ENCODE peak calls at places on chromosomes 1 and 21, in eight cellular contexts. G is mammary epithelial cell, T is right cardiac atrium, O is lung, J is transverse colon, U is OCI-LY7, K is heart right ventricle, N is GM23248. L is an unnamed sample.

GRCh38 chr1:235156745-235157144 is 4.3 kb downstream of the RBM34 start:
- DNase-seq in G (no peak), T (no peak), O (no peak), J (no peak), U (no peak), K (no peak), N (no peak), L (no peak)

GRCh38 chr1:207015791-207016190 is 16.8 kb downstream of the C1orf116 start:
- DNase-seq in G (no peak), T (no peak), O (no peak), J (no peak), U (no peak), K (no peak), N (no peak), L (no peak)

GRCh38 chr1:208907785-208908184 is 663.6 kb upstream of the PLXNA2 start:
- DNase-seq in G (no peak), T (no peak), O (no peak), J (no peak), U (no peak), K (no peak), N (no peak), L (no peak)

GRCh38 chr1:221045842-221046831 is 166.9 kb downstream of the HLX start:
- DNase-seq in G (no peak), T (no peak), O (no peak), J (no peak), U (peak), K (no peak), N (peak), L (no peak)

GRCh38 chr1:22228505-22228911 is 85.6 kb upstream of the WNT4 start:
- DNase-seq in G (peak), T (peak), O (peak), J (no peak), U (no peak), K (no peak), N (no peak), L (no peak)

GRCh38 chr1:19021845-19022244 is 65.4 kb upstream of the IFFO2 start:
- DNase-seq in G (no peak), T (no peak), O (no peak), J (no peak), U (no peak), K (no peak), N (no peak), L (no peak)

GRCh38 chr1:46455951-46456350 is 33.7 kb upstream of the DMBX1 start:
- DNase-seq in G (no peak), T (peak), O (no peak), J (no peak), U (no peak), K (no peak), N (no peak), L (no peak)

GRCh38 chr1:71196685-71197084 is 115.8 kb upstream of the ZRANB2 start:
- DNase-seq in G (peak), T (no peak), O (no peak), J (no peak), U (no peak), K (no peak), N (peak), L (no peak)

GRCh38 chr1:38561110-38561509 is 298.5 kb downstream of the RRAGC start:
- DNase-seq in G (no peak), T (no peak), O (no peak), J (no peak), U (no peak), K (no peak), N (no peak), L (no peak)

GRCh38 chr21:38223893-38224540 is 32.8 kb upstream of the KCNJ15 start:
- DNase-seq in G (peak), T (no peak), O (no peak), J (no peak), U (peak), K (no peak), N (no peak), L (no peak)

GRCh38 chr1:169207825-169208520 is 101.5 kb downstream of the ATP1B1 start:
- DNase-seq in G (no peak), T (no peak), O (no peak), J (no peak), U (no peak), K (no peak), N (peak), L (no peak)

GRCh38 chr1:227370463-227371254 is 52.4 kb upstream of the CDC42BPA start:
- DNase-seq in G (no peak), T (no peak), O (no peak), J (no peak), U (no peak), K (no peak), N (peak), L (no peak)

GRCh38 chr1:22150923-22151322 is 8.0 kb upstream of the WNT4 start:
- DNase-seq in G (no peak), T (no peak), O (no peak), J (no peak), U (no peak), K (no peak), N (no peak), L (no peak)

GRCh38 chr1:214660900-214661299 is 57.9 kb downstream of the CENPF start:
- DNase-seq in G (no peak), T (no peak), O (no peak), J (peak), U (no peak), K (no peak), N (peak), L (peak)

GRCh38 chr1:220527279-220528048 is 472 bp upstream of the MARK1 start:
- DNase-seq in G (peak), T (peak), O (no peak), J (peak), U (no peak), K (peak), N (peak), L (no peak)

GRCh38 chr1:155179107-155180031 is 5.7 kb downstream of the TRIM46 start:
- DNase-seq in G (no peak), T (no peak), O (no peak), J (no peak), U (no peak), K (no peak), N (no peak), L (no peak)

GRCh38 chr1:205597691-205598314 is 34.0 kb downstream of the ELK4 start:
- DNase-seq in G (no peak), T (peak), O (no peak), J (no peak), U (no peak), K (peak), N (no peak), L (no peak)

GRCh38 chr1:246152986-246153431 is 354.1 kb downstream of the SMYD3 start:
- DNase-seq in G (no peak), T (no peak), O (no peak), J (no peak), U (no peak), K (no peak), N (no peak), L (no peak)

DNA sequence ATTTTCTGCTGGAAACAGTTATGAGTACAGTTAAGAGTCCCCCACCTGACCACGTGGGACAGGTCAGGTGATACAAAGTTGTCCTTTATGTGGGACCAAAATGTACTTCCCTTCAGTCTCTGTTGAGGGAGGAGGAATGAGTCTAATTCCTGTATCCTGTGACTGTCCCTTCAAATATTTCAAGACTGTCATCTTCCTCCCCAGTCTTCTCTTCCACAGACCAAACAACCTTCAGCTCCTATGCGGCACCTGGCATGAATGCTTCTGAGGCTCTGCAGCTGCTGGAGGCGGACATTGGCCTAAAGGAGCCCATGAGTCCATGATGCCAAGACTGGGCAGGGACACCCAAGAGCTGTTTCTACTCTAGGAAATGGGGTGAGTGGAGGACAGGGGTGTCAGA is 72.1 kb upstream of the SIM2 start:
- DNase-seq in G (no peak), T (no peak), O (no peak), J (no peak), U (no peak), K (no peak), N (no peak), L (no peak)
- H3K27ac ChIP-seq in G (no peak), T (no peak), O (no peak), J (no peak), U (no peak), K (no peak), N (peak), L (no peak)

DNA sequence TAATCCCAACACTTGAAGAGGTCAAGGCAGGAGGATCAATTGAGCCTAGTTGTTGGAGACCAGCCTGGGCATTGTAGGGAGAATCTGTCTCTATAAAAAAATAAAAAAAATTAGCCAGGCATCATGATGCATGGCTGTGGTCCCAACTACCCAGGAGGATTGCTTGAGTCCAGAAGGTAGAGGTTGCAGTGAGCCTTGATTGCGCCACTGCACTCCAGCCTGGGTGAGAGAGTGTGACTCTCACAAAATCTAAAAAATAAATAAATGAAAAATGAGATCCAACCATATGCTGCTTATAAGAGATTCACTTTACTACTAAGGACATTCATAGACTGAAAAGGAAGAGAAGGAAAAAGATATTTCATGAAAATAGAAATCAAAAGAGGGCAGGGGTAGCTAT is 47.1 kb upstream of the HP1BP3 start:
- DNase-seq in G (no peak), T (no peak), O (no peak), J (no peak), U (no peak), K (no peak), N (no peak), L (no peak)
- H3K27ac ChIP-seq in G (no peak), T (no peak), O (no peak), J (no peak), U (no peak), K (no peak), N (no peak), L (no peak)

GRCh38 chr1:236524892-236525179 is 1.1 kb downstream of the LGALS8 start:
- DNase-seq in G (no peak), T (no peak), O (no peak), J (no peak), U (peak), K (no peak), N (no peak), L (no peak)
- H3K27ac ChIP-seq in G (peak), T (no peak), O (no peak), J (peak), U (no peak), K (peak), N (peak), L (no peak)

DNA sequence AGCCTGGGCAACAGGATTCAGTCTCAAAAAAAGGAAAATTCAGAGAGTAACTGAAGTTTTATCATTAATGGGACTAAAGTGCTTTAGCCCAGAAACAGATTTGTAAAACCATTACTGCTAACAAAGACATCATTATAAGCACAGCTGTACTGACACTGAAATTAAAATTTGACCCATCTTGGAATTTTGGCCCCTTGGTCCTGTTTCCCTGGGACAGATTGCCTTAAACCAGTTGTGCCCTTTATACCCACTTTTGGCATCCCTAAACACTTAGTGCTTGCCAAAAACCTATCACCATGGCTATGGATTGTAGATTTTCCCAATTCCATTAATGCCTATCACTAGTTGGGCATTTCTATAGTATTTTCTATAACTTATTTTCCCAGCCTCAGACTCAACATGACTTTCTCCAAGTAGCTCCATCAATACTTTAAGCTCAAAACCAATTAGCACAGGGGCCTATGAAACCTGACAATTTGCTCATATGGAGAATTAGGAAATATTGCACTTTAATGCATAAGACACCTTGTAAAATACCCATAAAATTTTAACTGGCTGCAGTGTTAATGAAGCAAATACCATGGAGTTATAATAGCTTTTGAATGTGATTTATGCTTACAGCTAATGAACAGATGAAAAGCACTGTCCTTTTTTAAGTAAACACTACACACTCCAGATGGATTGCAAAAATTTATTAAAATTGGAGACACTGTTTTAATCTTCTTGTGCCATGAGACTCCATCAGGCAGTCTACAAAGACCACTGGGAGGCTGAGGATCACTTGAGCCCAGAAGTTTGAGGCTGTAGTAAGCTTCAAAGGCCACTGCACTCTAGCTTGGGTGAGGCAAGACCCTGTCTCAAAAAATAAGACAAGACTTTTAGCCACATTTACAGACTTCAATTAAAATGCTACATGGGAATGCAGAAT is 4.3 kb downstream of the GAS5 start:
- DNase-seq in G (no peak), T (no peak), O (no peak), J (no peak), U (peak), K (no peak), N (no peak), L (no peak)
- H3K27ac ChIP-seq in G (no peak), T (no peak), O (no peak), J (no peak), U (peak), K (no peak), N (peak), L (no peak)

GRCh38 chr1:25958475-25958874 is 39.4 kb downstream of the PAFAH2 start:
- DNase-seq in G (peak), T (no peak), O (no peak), J (no peak), U (no peak), K (no peak), N (peak), L (no peak)
- H3K27ac ChIP-seq in G (no peak), T (no peak), O (no peak), J (no peak), U (no peak), K (no peak), N (peak), L (no peak)

GRCh38 chr1:109821831-109822745 is 58.4 kb upstream of the EPS8L3 start:
- DNase-seq in G (no peak), T (peak), O (peak), J (no peak), U (no peak), K (peak), N (peak), L (no peak)

GRCh38 chr1:109819365-109819764 is 55.6 kb upstream of the EPS8L3 start:
- DNase-seq in G (no peak), T (no peak), O (no peak), J (no peak), U (no peak), K (no peak), N (no peak), L (no peak)

GRCh38 chr1:109819906-109820305 is 56.2 kb upstream of the EPS8L3 start:
- DNase-seq in G (no peak), T (no peak), O (no peak), J (no peak), U (no peak), K (no peak), N (no peak), L (no peak)

GRCh38 chr1:109822749-109823542 is 59.2 kb upstream of the EPS8L3 start:
- DNase-seq in G (no peak), T (no peak), O (no peak), J (no peak), U (no peak), K (no peak), N (peak), L (no peak)

DNA sequence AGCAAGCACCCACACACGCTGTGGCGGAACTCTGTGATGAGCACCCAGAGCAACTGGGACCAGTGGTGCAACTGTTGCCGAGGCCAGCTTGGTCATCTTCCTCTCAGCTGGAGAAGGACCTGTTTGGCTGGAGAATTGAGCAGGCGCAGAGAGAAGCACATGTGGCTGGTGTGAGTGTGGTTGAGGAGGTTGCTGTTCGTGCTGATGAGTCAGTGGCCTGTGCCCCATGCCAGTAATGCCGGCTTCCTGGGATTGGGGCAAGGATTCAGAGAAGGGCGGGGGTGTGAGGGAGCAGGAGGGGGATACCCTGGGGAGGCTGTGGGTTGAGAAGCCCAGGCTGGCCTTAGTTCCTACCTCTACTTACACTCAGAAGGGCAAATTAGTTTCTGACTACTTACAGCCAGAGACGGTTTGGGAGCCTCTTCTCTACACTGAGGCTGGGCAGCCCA is 57.5 kb upstream of the EPS8L3 start:
- DNase-seq in G (peak), T (peak), O (peak), J (peak), U (no peak), K (peak), N (peak), L (no peak)
- H3K27ac ChIP-seq in G (no peak), T (no peak), O (peak), J (peak), U (no peak), K (peak), N (peak), L (no peak)

GRCh38 chr1:231407537-231408396 is 14.3 kb downstream of the EGLN1 start:
- DNase-seq in G (peak), T (no peak), O (no peak), J (no peak), U (no peak), K (no peak), N (peak), L (no peak)
- H3K27ac ChIP-seq in G (peak), T (peak), O (no peak), J (peak), U (no peak), K (peak), N (peak), L (no peak)

GRCh38 chr1:156670359-156670758 is 6.8 kb downstream of the NES start:
- DNase-seq in G (no peak), T (peak), O (no peak), J (no peak), U (no peak), K (no peak), N (no peak), L (no peak)
- H3K27ac ChIP-seq in G (no peak), T (peak), O (peak), J (no peak), U (no peak), K (peak), N (no peak), L (no peak)